ENCODE peak calls at places on chromosomes 13 and 19, in four cellular contexts. S is left ventricle myocardium inferior; U is CD8-positive, alpha-beta memory T cell; F is IMR-90. K is an unnamed sample.

GRCh38 chr13:99395436-99395835 is 88.2 kb upstream of the GPR183 start:
- DNase-seq in S (no peak), U (no peak), F (no peak), K (no peak)

GRCh38 chr19:33497151-33497777 is 24.3 kb downstream of the PEPD start:
- DNase-seq in S (no peak), U (no peak), F (no peak), K (no peak)

GRCh38 chr19:43636121-43636683 is 3.4 kb downstream of the CADM4 start:
- DNase-seq in S (no peak), U (no peak), F (no peak), K (no peak)

GRCh38 chr13:49759503-49759902 is 33.0 kb downstream of the KPNA3 start:
- DNase-seq in S (no peak), U (no peak), F (no peak), K (no peak)

GRCh38 chr19:5113101-5113557 is 144.2 kb downstream of the KDM4B start:
- DNase-seq in S (no peak), U (no peak), F (peak; percentile 64), K (no peak)

GRCh38 chr19:29833614-29834261 is 21.9 kb downstream of the CCNE1 start:
- DNase-seq in S (no peak), U (no peak), F (no peak), K (no peak)

GRCh38 chr13:106433066-106433465 is 102.4 kb downstream of the EFNB2 start:
- DNase-seq in S (no peak), U (no peak), F (no peak), K (no peak)

GRCh38 chr19:32861596-32861995 is 8.0 kb downstream of the SLC7A9 start:
- DNase-seq in S (no peak), U (no peak), F (no peak), K (no peak)

GRCh38 chr13:106418556-106418955 is 116.9 kb downstream of the EFNB2 start:
- DNase-seq in S (no peak), U (no peak), F (peak; percentile 74), K (no peak)

GRCh38 chr19:14550201-14550754 is 20.9 kb downstream of the TECR start:
- DNase-seq in S (no peak), U (no peak), F (no peak), K (no peak)

GRCh38 chr13:21318891-21319532 is 140.1 kb downstream of the ZDHHC20 start:
- DNase-seq in S (no peak), U (no peak), F (no peak), K (no peak)

DNA sequence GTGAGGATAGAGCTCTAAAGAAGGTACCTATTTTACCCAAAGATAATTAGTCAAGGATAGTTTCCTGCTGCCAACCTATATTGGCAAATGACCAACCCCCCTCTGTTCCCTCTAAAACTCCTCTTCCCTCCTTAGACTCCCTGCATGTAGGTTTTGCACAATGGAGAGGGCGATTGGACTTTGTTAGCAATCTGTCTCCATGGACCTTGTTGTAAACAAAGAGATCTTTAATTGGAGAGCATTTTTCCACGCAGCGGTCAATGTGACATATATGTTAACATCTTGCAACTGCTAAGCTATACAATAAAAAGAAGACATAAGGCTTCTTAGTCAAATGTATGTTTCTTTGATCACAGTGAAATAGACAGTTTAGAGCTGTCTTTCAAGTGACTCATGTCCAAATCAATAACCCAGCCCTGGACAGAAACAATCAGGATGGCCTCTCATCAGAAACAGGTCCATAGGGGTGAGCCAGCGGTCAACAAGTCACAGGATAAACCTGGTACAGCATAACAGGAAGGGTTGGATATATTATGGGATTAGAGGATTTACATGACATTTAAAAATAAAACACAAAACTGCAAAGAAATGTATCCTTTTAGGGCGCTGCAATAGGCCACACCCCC is 69.7 kb upstream of the UBL3 start:
- DNase-seq in S (no peak), U (no peak), F (no peak), K (no peak)
- H3K9me3 ChIP-seq in S (no peaks in the 10 kb centered on the region), U (no peaks in the 10 kb centered on the region), F (no peaks in the 10 kb centered on the region), K (no peaks in the 10 kb centered on the region)

DNA sequence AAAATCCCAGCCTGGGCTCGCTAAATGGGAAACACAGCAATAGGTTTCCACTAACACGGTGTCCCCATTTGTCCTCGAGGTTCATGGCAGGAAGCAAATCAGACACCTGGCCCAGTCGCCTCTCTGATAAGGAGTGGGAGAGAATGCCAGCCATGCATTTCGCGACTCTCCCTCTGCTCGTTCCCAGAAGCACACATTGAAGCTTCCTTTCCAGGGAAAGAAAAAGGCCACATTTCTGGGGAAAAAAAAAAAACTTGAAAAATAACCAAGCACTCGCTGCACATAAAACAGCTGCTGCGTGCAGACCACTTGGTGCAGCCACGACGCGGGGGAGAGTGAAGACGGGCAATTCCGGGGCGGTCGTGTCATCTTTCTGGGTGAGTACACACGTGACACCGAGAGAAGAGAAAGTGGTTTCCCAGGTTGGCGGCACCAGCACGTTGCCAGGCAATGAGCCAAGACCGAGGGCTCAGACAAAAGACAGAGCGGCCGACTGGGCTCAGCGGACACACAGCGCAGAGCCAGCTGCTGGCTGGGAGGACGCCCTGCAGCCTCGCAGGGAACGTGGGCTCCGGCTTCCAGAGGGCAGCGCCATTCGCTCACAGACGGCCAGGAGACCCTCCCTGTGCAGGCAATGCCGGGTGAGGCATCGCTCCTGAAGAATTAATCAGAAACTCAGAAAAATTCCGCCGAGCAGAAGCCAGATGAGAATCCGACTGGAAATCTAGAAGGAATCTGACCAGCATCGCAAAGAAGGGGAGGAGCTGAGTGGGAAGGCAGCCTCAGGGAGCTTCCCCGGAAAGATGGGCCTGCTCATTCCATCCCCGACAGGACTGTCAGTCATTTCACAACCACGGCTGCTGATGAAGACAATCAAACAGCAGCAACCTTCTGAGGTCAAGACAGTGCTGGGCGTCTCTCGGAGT is 83.2 kb upstream of the IRS2 start:
- DNase-seq in S (peak; percentile 81), U (no peak), F (peak; percentile 44), K (peak; percentile 81)
- H3K27ac ChIP-seq in S (peak overlapping the region; percentile 83), U (no peak overlapping the region), F (no peak overlapping the region), K (peak overlapping the region; percentile 43)

GRCh38 chr19:9565900-9566705 is 18.2 kb downstream of the ZNF121 start:
- DNase-seq in S (no peak), U (no peak), F (peak; percentile 7), K (no peak)
- H3K9me3 ChIP-seq in S (peaks cover 100% of the 10 kb centered on the region), U (peaks cover 80% of the 10 kb centered on the region), F (peaks cover 82% of the 10 kb centered on the region), K (no peaks in the 10 kb centered on the region)

DNA sequence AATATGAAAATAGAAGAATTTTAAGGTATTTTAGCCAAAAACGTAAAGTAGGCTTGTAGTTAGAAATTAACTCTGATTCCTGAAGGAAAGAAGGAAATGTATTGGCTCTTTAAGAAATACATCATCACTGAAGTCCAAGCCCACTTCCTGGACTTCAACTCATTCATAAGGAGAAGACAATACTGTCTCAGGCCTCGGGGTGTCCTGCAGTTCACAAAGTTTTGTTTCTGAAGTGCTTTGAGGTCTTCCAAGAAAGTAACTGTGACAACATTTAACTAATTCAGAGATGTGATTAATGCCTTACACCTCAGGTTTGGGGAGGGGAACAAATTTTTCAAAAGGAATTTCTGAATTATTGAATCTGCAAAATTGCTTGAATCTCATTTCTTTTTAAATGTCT is 65.8 kb upstream of the STARD13 start:
- DNase-seq in S (no peak), U (no peak), F (peak; percentile 64), K (peak; percentile 36)
- H3K27ac ChIP-seq in S (peak overlapping the region; percentile 89), U (no peak overlapping the region), F (no peak overlapping the region), K (no peak overlapping the region)

DNA sequence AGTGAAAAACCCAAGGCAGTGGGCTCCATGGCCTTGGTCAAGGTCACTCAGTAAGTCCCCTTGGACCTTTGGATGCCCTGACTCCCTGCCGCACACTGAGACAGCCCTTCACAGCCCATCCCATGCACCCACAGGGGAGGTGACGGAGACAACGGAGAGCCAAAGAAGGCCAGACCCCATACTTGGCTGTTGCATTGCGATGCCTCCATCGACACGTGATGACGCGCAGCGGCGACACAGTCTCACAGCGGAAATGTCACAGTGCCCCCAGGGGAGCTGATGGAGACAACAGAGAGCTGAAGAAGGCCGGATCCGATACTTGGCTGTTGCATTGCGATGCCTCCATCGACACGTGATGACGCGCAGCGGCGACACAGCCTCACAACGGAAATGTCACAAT is 282.4 kb downstream of the TEX29 start:
- DNase-seq in S (no peak), U (no peak), F (no peak), K (no peak)
- H3K9me3 ChIP-seq in S (no peaks in the 10 kb centered on the region), U (no peaks in the 10 kb centered on the region), F (peaks cover 36% of the 10 kb centered on the region), K (no peaks in the 10 kb centered on the region)

GRCh38 chr19:7394728-7395359 is 46.1 kb downstream of the ARHGEF18 start:
- DNase-seq in S (peak; percentile 87), U (peak; percentile 90), F (peak; percentile 87), K (peak; percentile 88)

GRCh38 chr19:7393459-7393858 is 44.7 kb downstream of the ARHGEF18 start:
- DNase-seq in S (no peak), U (no peak), F (no peak), K (no peak)

GRCh38 chr19:7393934-7394508 is 45.3 kb downstream of the ARHGEF18 start:
- DNase-seq in S (no peak), U (no peak), F (no peak), K (no peak)

GRCh38 chr19:7395360-7395781 is 46.6 kb downstream of the ARHGEF18 start:
- DNase-seq in S (no peak), U (no peak), F (no peak), K (no peak)

GRCh38 chr19:7391218-7391670 is 42.5 kb downstream of the ARHGEF18 start:
- DNase-seq in S (no peak), U (no peak), F (peak; percentile 77), K (no peak)
- H3K27ac ChIP-seq in S (no peak overlapping the region), U (no peak overlapping the region), F (no peak overlapping the region), K (no peak overlapping the region)

DNA sequence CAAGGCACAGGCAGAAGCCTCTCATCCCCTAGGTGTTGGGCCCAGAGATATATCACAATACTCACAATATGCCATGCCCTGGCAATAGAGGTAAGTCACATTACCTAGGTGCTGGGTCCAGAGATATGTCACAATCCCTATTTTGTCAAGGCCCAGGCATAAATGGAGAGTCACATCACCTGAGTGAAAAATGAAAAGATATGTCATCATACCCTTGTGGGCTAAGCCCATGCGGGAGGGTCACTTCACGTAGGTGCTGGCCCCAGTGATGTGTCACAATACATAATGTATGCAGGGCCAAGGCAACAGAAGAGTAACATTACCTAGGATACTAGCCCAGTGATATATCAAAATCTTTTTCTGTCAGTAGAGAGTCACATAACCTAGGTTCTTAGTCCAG is 127.0 kb downstream of the ZNF675 start:
- DNase-seq in S (no peak), U (no peak), F (no peak), K (no peak)
- H3K9me3 ChIP-seq in S (no peaks in the 10 kb centered on the region), U (no peaks in the 10 kb centered on the region), F (peaks cover 19% of the 10 kb centered on the region), K (no peaks in the 10 kb centered on the region)

GRCh38 chr13:51666839-51667238 is 82.6 kb downstream of the WDFY2 start:
- DNase-seq in S (no peak), U (no peak), F (no peak), K (no peak)
- H3K27ac ChIP-seq in S (no peak overlapping the region), U (no peak overlapping the region), F (no peak overlapping the region), K (no peak overlapping the region)

DNA sequence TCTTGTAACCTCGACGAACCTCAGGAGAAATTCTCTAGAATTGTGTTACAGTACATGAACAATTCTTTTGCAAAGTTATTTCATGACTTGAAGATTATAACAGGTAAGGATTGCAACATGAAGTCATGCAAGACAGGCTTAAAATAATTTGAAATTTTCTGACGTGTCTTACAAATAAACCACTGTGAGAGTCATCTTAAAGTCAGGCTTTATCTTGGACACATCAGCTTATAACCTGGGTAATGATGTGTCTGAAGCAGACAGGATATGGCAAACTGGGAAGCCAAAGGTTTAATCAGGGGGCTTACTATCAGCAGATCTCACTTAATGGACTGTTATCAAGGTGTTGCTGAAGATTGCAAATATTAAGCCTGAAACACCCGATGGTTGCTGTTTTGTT is 407.8 kb downstream of the KLF5 start:
- DNase-seq in S (no peak), U (no peak), F (no peak), K (no peak)
- H3K9me3 ChIP-seq in S (no peaks in the 10 kb centered on the region), U (no peaks in the 10 kb centered on the region), F (no peaks in the 10 kb centered on the region), K (no peaks in the 10 kb centered on the region)